ENCODE peak calls at places on chromosomes 1 and 21, in seven cellular contexts. One of them, this sample, is unnamed. For H3K27me3, the result is how much of the 10 kb centered on the place peaks cover.

GRCh38 chr1:111769517-111770146 is 13.9 kb downstream of the DDX20 start:
- DNase-seq in cardiac muscle cell: peak
- DNase-seq in Panc1: peak
- DNase-seq in WERI-Rb-1: peak
- DNase-seq in IMR-90: peak
- DNase-seq in endodermal cell: no peak
- DNase-seq in PC-3: peak
- DNase-seq in this sample: peak

GRCh38 chr1:214603819-214604252 is 841 bp downstream of the CENPF start:
- DNase-seq in Panc1: no peak
- DNase-seq in WERI-Rb-1: peak
- DNase-seq in cardiac muscle cell: no peak
- DNase-seq in endodermal cell: peak
- DNase-seq in IMR-90: no peak
- DNase-seq in PC-3: no peak
- DNase-seq in this sample: no peak

GRCh38 chr1:12443151-12443550 is 174.9 kb downstream of the DHRS3 start:
- DNase-seq in Panc1: no peak
- DNase-seq in WERI-Rb-1: no peak
- DNase-seq in IMR-90: no peak
- DNase-seq in cardiac muscle cell: no peak
- DNase-seq in PC-3: no peak
- DNase-seq in endodermal cell: no peak
- DNase-seq in this sample: no peak

GRCh38 chr1:13801232-13801631 is 101.2 kb downstream of the PRDM2 start:
- DNase-seq in Panc1: no peak
- DNase-seq in endodermal cell: no peak
- DNase-seq in PC-3: peak
- DNase-seq in IMR-90: no peak
- DNase-seq in cardiac muscle cell: peak
- DNase-seq in WERI-Rb-1: no peak
- DNase-seq in this sample: no peak

GRCh38 chr21:37195078-37195477 is 72.1 kb downstream of the VPS26C start:
- DNase-seq in PC-3: no peak
- DNase-seq in cardiac muscle cell: no peak
- DNase-seq in Panc1: no peak
- DNase-seq in endodermal cell: no peak
- DNase-seq in IMR-90: no peak
- DNase-seq in WERI-Rb-1: no peak
- DNase-seq in this sample: no peak

GRCh38 chr1:231091853-231092301 is 51.8 kb upstream of the FAM89A start:
- DNase-seq in IMR-90: peak
- DNase-seq in cardiac muscle cell: peak
- DNase-seq in WERI-Rb-1: peak
- DNase-seq in Panc1: peak
- DNase-seq in PC-3: peak
- DNase-seq in endodermal cell: peak
- DNase-seq in this sample: peak

GRCh38 chr1:46413596-46413985 is 19.5 kb downstream of the FAAH start:
- DNase-seq in Panc1: no peak
- DNase-seq in WERI-Rb-1: peak
- DNase-seq in IMR-90: no peak
- DNase-seq in cardiac muscle cell: peak
- DNase-seq in PC-3: no peak
- DNase-seq in endodermal cell: peak
- DNase-seq in this sample: no peak

GRCh38 chr1:38512789-38513188 is 346.8 kb downstream of the RRAGC start:
- DNase-seq in PC-3: no peak
- DNase-seq in cardiac muscle cell: no peak
- DNase-seq in endodermal cell: no peak
- DNase-seq in IMR-90: no peak
- DNase-seq in WERI-Rb-1: no peak
- DNase-seq in Panc1: no peak
- DNase-seq in this sample: no peak

GRCh38 chr1:165564561-165564960 is 20.8 kb downstream of the LRRC52 start:
- DNase-seq in WERI-Rb-1: no peak
- DNase-seq in cardiac muscle cell: no peak
- DNase-seq in PC-3: no peak
- DNase-seq in IMR-90: no peak
- DNase-seq in Panc1: no peak
- DNase-seq in endodermal cell: no peak
- DNase-seq in this sample: no peak

GRCh38 chr1:27581823-27582243 is 22.1 kb downstream of the AHDC1 start:
- DNase-seq in Panc1: no peak
- DNase-seq in cardiac muscle cell: peak
- DNase-seq in IMR-90: no peak
- DNase-seq in WERI-Rb-1: no peak
- DNase-seq in PC-3: no peak
- DNase-seq in endodermal cell: no peak
- DNase-seq in this sample: no peak

GRCh38 chr1:243729956-243730355 is 120.1 kb downstream of the AKT3 start:
- DNase-seq in Panc1: no peak
- DNase-seq in PC-3: no peak
- DNase-seq in cardiac muscle cell: no peak
- DNase-seq in WERI-Rb-1: no peak
- DNase-seq in IMR-90: no peak
- DNase-seq in endodermal cell: peak
- DNase-seq in this sample: peak

GRCh38 chr1:153277852-153278251 is 18.4 kb downstream of the LORICRIN start:
- DNase-seq in cardiac muscle cell: no peak
- DNase-seq in WERI-Rb-1: peak
- DNase-seq in IMR-90: no peak
- DNase-seq in Panc1: peak
- DNase-seq in endodermal cell: peak
- DNase-seq in PC-3: peak
- DNase-seq in this sample: no peak

GRCh38 chr1:22542886-22543285 is 20.4 kb upstream of the EPHA8 start:
- DNase-seq in IMR-90: no peak
- DNase-seq in PC-3: no peak
- DNase-seq in endodermal cell: no peak
- DNase-seq in cardiac muscle cell: no peak
- DNase-seq in WERI-Rb-1: peak
- DNase-seq in Panc1: no peak
- DNase-seq in this sample: no peak

GRCh38 chr1:13661539-13661938 is 38.4 kb upstream of the PRDM2 start:
- DNase-seq in cardiac muscle cell: peak
- DNase-seq in PC-3: peak
- DNase-seq in IMR-90: no peak
- DNase-seq in WERI-Rb-1: peak
- DNase-seq in endodermal cell: no peak
- DNase-seq in Panc1: no peak
- DNase-seq in this sample: peak

GRCh38 chr1:170145061-170145460 is 698 bp upstream of the NTMT2 start:
- DNase-seq in endodermal cell: no peak
- DNase-seq in IMR-90: no peak
- DNase-seq in PC-3: no peak
- DNase-seq in cardiac muscle cell: no peak
- DNase-seq in Panc1: no peak
- DNase-seq in WERI-Rb-1: no peak
- DNase-seq in this sample: no peak

GRCh38 chr1:107683198-107683657 is 281.8 kb downstream of the VAV3 start:
- DNase-seq in PC-3: peak
- DNase-seq in cardiac muscle cell: no peak
- DNase-seq in Panc1: no peak
- DNase-seq in endodermal cell: no peak
- DNase-seq in WERI-Rb-1: no peak
- DNase-seq in IMR-90: no peak
- DNase-seq in this sample: no peak

GRCh38 chr1:24567792-24568388 is 12.0 kb downstream of the NCMAP start:
- DNase-seq in endodermal cell: peak
- DNase-seq in PC-3: peak
- DNase-seq in IMR-90: no peak
- DNase-seq in cardiac muscle cell: no peak
- DNase-seq in Panc1: no peak
- DNase-seq in WERI-Rb-1: no peak
- DNase-seq in this sample: no peak

GRCh38 chr1:151372411-151372934 is at the start of gene SELENBP1:
- DNase-seq in PC-3: peak
- DNase-seq in endodermal cell: peak
- DNase-seq in cardiac muscle cell: peak
- DNase-seq in WERI-Rb-1: peak
- DNase-seq in IMR-90: peak
- DNase-seq in Panc1: no peak
- DNase-seq in this sample: peak

GRCh38 chr1:218249757-218250156 is 35.3 kb upstream of the RRP15 start:
- DNase-seq in cardiac muscle cell: no peak
- DNase-seq in IMR-90: no peak
- DNase-seq in PC-3: no peak
- DNase-seq in WERI-Rb-1: no peak
- DNase-seq in Panc1: no peak
- DNase-seq in endodermal cell: no peak
- DNase-seq in this sample: no peak

GRCh38 chr21:46550511-46550941 is 54.4 kb downstream of the S100B start:
- DNase-seq in IMR-90: no peak
- DNase-seq in WERI-Rb-1: no peak
- DNase-seq in Panc1: no peak
- DNase-seq in PC-3: no peak
- DNase-seq in endodermal cell: no peak
- DNase-seq in cardiac muscle cell: no peak
- DNase-seq in this sample: no peak

GRCh38 chr1:22509815-22510214 is 53.5 kb upstream of the EPHA8 start:
- DNase-seq in PC-3: peak
- DNase-seq in endodermal cell: no peak
- DNase-seq in IMR-90: no peak
- DNase-seq in cardiac muscle cell: no peak
- DNase-seq in Panc1: no peak
- DNase-seq in WERI-Rb-1: no peak
- DNase-seq in this sample: no peak

GRCh38 chr1:72397786-72398185 is 115.4 kb upstream of the NEGR1 start:
- DNase-seq in cardiac muscle cell: peak
- DNase-seq in IMR-90: peak
- DNase-seq in PC-3: peak
- DNase-seq in WERI-Rb-1: no peak
- DNase-seq in endodermal cell: no peak
- DNase-seq in Panc1: no peak
- DNase-seq in this sample: peak

GRCh38 chr21:26167593-26167992 is 3.0 kb downstream of the APP start:
- DNase-seq in IMR-90: no peak
- DNase-seq in WERI-Rb-1: no peak
- DNase-seq in Panc1: no peak
- DNase-seq in endodermal cell: no peak
- DNase-seq in PC-3: no peak
- DNase-seq in cardiac muscle cell: no peak
- DNase-seq in this sample: no peak

GRCh38 chr1:196590959-196591358 is 17.3 kb downstream of the KCNT2 start:
- DNase-seq in WERI-Rb-1: no peak
- DNase-seq in endodermal cell: no peak
- DNase-seq in PC-3: no peak
- DNase-seq in Panc1: no peak
- DNase-seq in cardiac muscle cell: no peak
- DNase-seq in IMR-90: no peak
- DNase-seq in this sample: no peak

GRCh38 chr1:15881961-15882360 is 34.5 kb downstream of the SPEN start:
- DNase-seq in IMR-90: no peak
- DNase-seq in WERI-Rb-1: no peak
- DNase-seq in PC-3: no peak
- DNase-seq in endodermal cell: no peak
- DNase-seq in cardiac muscle cell: no peak
- DNase-seq in Panc1: no peak
- DNase-seq in this sample: no peak
- H3K27me3 ChIP-seq in IMR-90: under half
- H3K27me3 ChIP-seq in WERI-Rb-1: under half
- H3K27me3 ChIP-seq in PC-3: under half
- H3K27me3 ChIP-seq in endodermal cell: under half
- H3K27me3 ChIP-seq in cardiac muscle cell: under half
- H3K27me3 ChIP-seq in Panc1: under half
- H3K27me3 ChIP-seq in this sample: under half

DNA sequence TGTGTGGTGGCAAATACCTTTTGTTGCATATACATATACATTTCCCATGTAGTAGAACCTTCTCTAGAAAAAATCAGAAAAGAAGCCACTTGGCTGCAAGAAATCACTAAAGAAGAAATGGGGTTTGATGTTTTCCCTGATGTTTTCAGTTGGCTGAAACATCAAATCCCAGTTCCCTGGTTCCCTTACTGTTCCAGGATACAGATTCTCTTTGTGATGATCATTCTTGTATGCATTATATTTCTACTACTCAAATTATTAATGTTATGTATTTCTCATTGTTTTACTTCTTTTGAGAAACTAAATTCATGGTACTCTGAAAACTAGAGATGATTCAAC is 7.6 kb downstream of the RNU1-2 start:
- DNase-seq in PC-3: no peak
- DNase-seq in cardiac muscle cell: no peak
- DNase-seq in WERI-Rb-1: no peak
- DNase-seq in Panc1: no peak
- DNase-seq in IMR-90: no peak
- DNase-seq in endodermal cell: no peak
- DNase-seq in this sample: no peak
- H3K4me3 ChIP-seq in PC-3: peak
- H3K4me3 ChIP-seq in cardiac muscle cell: peak
- H3K4me3 ChIP-seq in WERI-Rb-1: peak
- H3K4me3 ChIP-seq in Panc1: peak
- H3K4me3 ChIP-seq in IMR-90: no peak
- H3K4me3 ChIP-seq in endodermal cell: peak
- H3K4me3 ChIP-seq in this sample: peak

GRCh38 chr1:17920881-17921635 is 165.9 kb downstream of the ACTL8 start:
- DNase-seq in Panc1: no peak
- DNase-seq in IMR-90: no peak
- DNase-seq in PC-3: no peak
- DNase-seq in WERI-Rb-1: no peak
- DNase-seq in cardiac muscle cell: no peak
- DNase-seq in endodermal cell: peak
- DNase-seq in this sample: no peak

GRCh38 chr1:17923684-17924083 is 168.6 kb downstream of the ACTL8 start:
- DNase-seq in IMR-90: no peak
- DNase-seq in PC-3: no peak
- DNase-seq in Panc1: no peak
- DNase-seq in endodermal cell: peak
- DNase-seq in WERI-Rb-1: no peak
- DNase-seq in cardiac muscle cell: no peak
- DNase-seq in this sample: no peak

GRCh38 chr1:17916702-17917101 is 161.6 kb downstream of the ACTL8 start:
- DNase-seq in PC-3: no peak
- DNase-seq in Panc1: no peak
- DNase-seq in endodermal cell: peak
- DNase-seq in WERI-Rb-1: no peak
- DNase-seq in IMR-90: no peak
- DNase-seq in cardiac muscle cell: no peak
- DNase-seq in this sample: no peak

GRCh38 chr1:17922833-17923232 is 167.7 kb downstream of the ACTL8 start:
- DNase-seq in WERI-Rb-1: peak
- DNase-seq in PC-3: peak
- DNase-seq in endodermal cell: peak
- DNase-seq in cardiac muscle cell: peak
- DNase-seq in IMR-90: peak
- DNase-seq in Panc1: no peak
- DNase-seq in this sample: peak

GRCh38 chr1:17919525-17920439 is 164.6 kb downstream of the ACTL8 start:
- DNase-seq in WERI-Rb-1: peak
- DNase-seq in IMR-90: peak
- DNase-seq in Panc1: no peak
- DNase-seq in endodermal cell: peak
- DNase-seq in cardiac muscle cell: peak
- DNase-seq in PC-3: peak
- DNase-seq in this sample: peak
- H3K27me3 ChIP-seq in WERI-Rb-1: under half
- H3K27me3 ChIP-seq in IMR-90: under half
- H3K27me3 ChIP-seq in Panc1: under half
- H3K27me3 ChIP-seq in endodermal cell: under half
- H3K27me3 ChIP-seq in cardiac muscle cell: under half
- H3K27me3 ChIP-seq in PC-3: under half
- H3K27me3 ChIP-seq in this sample: under half

GRCh38 chr1:2398871-2399270 is 7.2 kb downstream of the RER1 start:
- DNase-seq in IMR-90: no peak
- DNase-seq in PC-3: no peak
- DNase-seq in Panc1: no peak
- DNase-seq in endodermal cell: no peak
- DNase-seq in cardiac muscle cell: no peak
- DNase-seq in WERI-Rb-1: no peak
- DNase-seq in this sample: no peak
- H3K4me3 ChIP-seq in IMR-90: no peak
- H3K4me3 ChIP-seq in PC-3: no peak
- H3K4me3 ChIP-seq in Panc1: no peak
- H3K4me3 ChIP-seq in endodermal cell: no peak
- H3K4me3 ChIP-seq in cardiac muscle cell: no peak
- H3K4me3 ChIP-seq in WERI-Rb-1: no peak
- H3K4me3 ChIP-seq in this sample: no peak

This sample was measured in MG63.